ENCODE peak calls at places on chromosomes 5 and 9, in ten cellular contexts. Y is iPS-NIHi11; J is brain microvascular endothelial cell; V is stimulated activated CD4-positive, alpha-beta T cell treated with anti-CD3 and anti-CD28 coated beads, Interleukin-4, amount 100 ng/mL, for 4 hours; I is psoas muscle; B is DMS79 treated with DMSO at 0.1 percent for 48 hours; N is myocyte; U is effector memory CD8-positive, alpha-beta T cell; R is AG10803; P is adrenal gland. Q is an unnamed sample.

GRCh38 chr5:158245513-158245912 is 386.6 kb upstream of the CLINT1 start:
- DNase-seq in P (no peak), V (no peak), J (no peak), B (no peak), N (no peak), Y (no peak), R (no peak), I (no peak), U (no peak), Q (no peak)

GRCh38 chr9:134063088-134063875 is 4.5 kb downstream of the BRD3 start:
- DNase-seq in U (no peak), I (peak; percentile 18), V (no peak), N (peak; percentile 38), R (no peak), P (no peak), Y (peak; percentile 2), B (no peak), J (no peak), Q (no peak)

GRCh38 chr9:13071921-13072320 is 207.6 kb downstream of the MPDZ start:
- DNase-seq in P (no peak), V (no peak), I (no peak), N (no peak), Y (no peak), R (no peak), B (no peak), J (no peak), U (no peak), Q (no peak)

GRCh38 chr9:98314381-98315066 is 59.1 kb upstream of the TBC1D2 start:
- DNase-seq in Y (no peak), P (no peak), V (no peak), U (no peak), N (no peak), J (no peak), R (peak; percentile 64), B (no peak), I (no peak), Q (no peak)

GRCh38 chr5:102715405-102715804 is 39.7 kb upstream of the PAM start:
- DNase-seq in R (peak; percentile 93), J (peak; percentile 63), U (no peak), P (peak; percentile 13), Y (no peak), B (no peak), N (peak; percentile 9), I (no peak), V (no peak), Q (no peak)

GRCh38 chr5:140966293-140967225 is at the start of gene PCDHAC2:
- DNase-seq in N (peak; percentile 17), B (peak; percentile 16), P (peak; percentile 32), U (no peak), I (peak; percentile 30), J (no peak), R (peak; percentile 4), V (no peak), Y (peak; percentile 64), Q (no peak)

GRCh38 chr9:88339322-88339721 is 48.9 kb upstream of the SPIN1 start:
- DNase-seq in R (no peak), J (no peak), Y (no peak), P (no peak), N (peak; percentile 7), V (no peak), B (no peak), I (no peak), U (no peak), Q (no peak)

GRCh38 chr5:179401-179800 is 11.9 kb upstream of the LRRC14B start:
- DNase-seq in U (no peak), I (no peak), P (no peak), B (no peak), Y (no peak), R (no peak), V (no peak), N (no peak), J (no peak), Q (no peak)

GRCh38 chr9:99127372-99128132 is 22.6 kb downstream of the TGFBR1 start:
- DNase-seq in I (no peak), V (no peak), U (no peak), Y (no peak), B (no peak), N (no peak), J (peak; percentile 74), P (no peak), R (peak; percentile 85), Q (no peak)

GRCh38 chr9:125472926-125473701 is 211.5 kb downstream of the GAPVD1 start:
- DNase-seq in J (peak; percentile 78), P (peak; percentile 49), N (peak; percentile 62), R (peak; percentile 49), Y (peak; percentile 52), V (no peak), U (no peak), B (peak; percentile 48), I (no peak), Q (no peak)

GRCh38 chr9:88537743-88538055 is 2.7 kb downstream of the NXNL2 start:
- DNase-seq in R (peak; percentile 96), P (peak; percentile 39), V (no peak), B (no peak), U (no peak), Y (peak; percentile 36), I (peak; percentile 28), N (peak; percentile 88), J (peak; percentile 78), Q (no peak)

GRCh38 chr5:65034029-65034781 is 265.5 kb downstream of the CWC27 start:
- DNase-seq in B (no peak), U (no peak), Y (no peak), J (no peak), I (peak; percentile 18), V (no peak), N (peak; percentile 93), R (peak; percentile 44), P (no peak), Q (no peak)

GRCh38 chr9:130328349-130328801 is 62.8 kb downstream of the HMCN2 start:
- DNase-seq in I (peak; percentile 64), B (peak; percentile 11), R (peak; percentile 65), U (no peak), J (no peak), N (no peak), Y (no peak), P (no peak), V (no peak), Q (no peak)

GRCh38 chr9:128992995-128993394 is 35.1 kb downstream of the SH3GLB2 start:
- DNase-seq in P (peak; percentile 44), R (peak; percentile 11), I (no peak), Y (peak; percentile 52), U (no peak), V (no peak), N (peak; percentile 61), J (no peak), B (no peak), Q (no peak)

GRCh38 chr5:56637321-56637920 is 177.9 kb upstream of the MAP3K1 start:
- DNase-seq in I (no peak), J (peak; percentile 52), P (no peak), V (no peak), B (peak; percentile 54), R (no peak), N (no peak), U (no peak), Y (no peak), Q (no peak)

GRCh38 chr9:12846035-12846434 is 71.2 kb downstream of the LURAP1L start:
- DNase-seq in J (no peak), Y (no peak), P (no peak), V (no peak), R (peak; percentile 83), B (no peak), U (no peak), N (no peak), I (no peak), Q (no peak)

GRCh38 chr9:136760424-136760823 is 2.4 kb upstream of the LCN8 start:
- DNase-seq in Y (no peak), U (no peak), V (no peak), N (no peak), R (no peak), P (no peak), I (no peak), B (no peak), J (no peak), Q (no peak)

GRCh38 chr9:99614341-99614740 is 207.3 kb upstream of the NR4A3 start:
- DNase-seq in P (no peak), U (no peak), J (no peak), I (no peak), V (no peak), B (no peak), Y (no peak), R (no peak), N (no peak), Q (no peak)

GRCh38 chr9:35814106-35814840 is 569 bp downstream of the HINT2 start:
- DNase-seq in I (peak; percentile 73), N (peak; percentile 81), P (peak; percentile 76), R (peak; percentile 67), U (peak; percentile 23), V (no peak), Y (peak; percentile 62), J (no peak), B (peak; percentile 43), Q (no peak)

Q was measured in GM19239.